ENCODE peak calls at places on chromosomes 7 and 10, in ten cellular contexts. N, M, Z, V, T, Y, I, Q, B and R are unnamed samples.

GRCh38 chr10:91883549-91884542 is 25.4 kb downstream of the FGFBP3 start:
- DNase-seq in N (no peak), M (peak), Z (no peak), V (no peak), T (no peak), Y (peak), I (peak), Q (no peak), B (no peak), R (no peak)

GRCh38 chr10:69372126-69372980 is 44.4 kb downstream of the TACR2 start:
- DNase-seq in N (no peak), M (no peak), Z (no peak), V (no peak), T (no peak), Y (peak), I (no peak), Q (no peak), B (no peak), R (no peak)

GRCh38 chr7:37247881-37248280 is 200.8 kb downstream of the ELMO1 start:
- DNase-seq in N (no peak), M (no peak), Z (no peak), V (no peak), T (no peak), Y (no peak), I (no peak), Q (no peak), B (no peak), R (no peak)

GRCh38 chr7:31121641-31122040 is 69.5 kb downstream of the ADCYAP1R1 start:
- DNase-seq in N (no peak), M (no peak), Z (no peak), V (no peak), T (no peak), Y (no peak), I (no peak), Q (no peak), B (no peak), R (no peak)

GRCh38 chr10:10891437-10891836 is 126.2 kb upstream of the CELF2 start:
- DNase-seq in N (no peak), M (no peak), Z (no peak), V (no peak), T (no peak), Y (peak), I (no peak), Q (no peak), B (no peak), R (no peak)

GRCh38 chr7:26267631-26268166 is 24.0 kb upstream of the SNX10 start:
- DNase-seq in N (no peak), M (no peak), Z (no peak), V (no peak), T (no peak), Y (no peak), I (no peak), Q (no peak), B (no peak), R (no peak)

GRCh38 chr7:8922726-8923125 is 489.3 kb downstream of the NXPH1 start:
- DNase-seq in N (no peak), M (no peak), Z (no peak), V (no peak), T (no peak), Y (no peak), I (no peak), Q (no peak), B (no peak), R (no peak)

GRCh38 chr7:27586825-27587224 is 75.9 kb downstream of the HIBADH start:
- DNase-seq in N (peak), M (peak), Z (no peak), V (no peak), T (peak), Y (no peak), I (no peak), Q (no peak), B (peak), R (peak)

GRCh38 chr10:51800121-51800520 is 100.7 kb upstream of the CSTF2T start:
- DNase-seq in N (no peak), M (no peak), Z (no peak), V (no peak), T (no peak), Y (no peak), I (no peak), Q (no peak), B (no peak), R (no peak)

GRCh38 chr10:114300036-114300645 is 61.1 kb downstream of the VWA2 start:
- DNase-seq in N (no peak), M (no peak), Z (no peak), V (no peak), T (no peak), Y (no peak), I (no peak), Q (no peak), B (no peak), R (no peak)

GRCh38 chr7:12322287-12322902 is 81.3 kb downstream of the VWDE start:
- DNase-seq in N (no peak), M (no peak), Z (no peak), V (no peak), T (no peak), Y (peak), I (no peak), Q (peak), B (peak), R (peak)

GRCh38 chr10:17474595-17474994 is 20.2 kb upstream of the ST8SIA6 start:
- DNase-seq in N (no peak), M (no peak), Z (peak), V (no peak), T (no peak), Y (no peak), I (no peak), Q (no peak), B (peak), R (no peak)

GRCh38 chr7:132130497-132130896 is 445.8 kb downstream of the PLXNA4 start:
- DNase-seq in N (no peak), M (no peak), Z (no peak), V (no peak), T (no peak), Y (no peak), I (no peak), Q (peak), B (no peak), R (no peak)

GRCh38 chr10:119665901-119666708 is 14.9 kb downstream of the BAG3 start:
- DNase-seq in N (no peak), M (no peak), Z (no peak), V (no peak), T (no peak), Y (no peak), I (no peak), Q (no peak), B (no peak), R (no peak)

GRCh38 chr7:28858206-28858605 is 99.9 kb downstream of the TRIL start:
- DNase-seq in N (no peak), M (no peak), Z (no peak), V (no peak), T (no peak), Y (peak), I (no peak), Q (no peak), B (no peak), R (no peak)

GRCh38 chr7:94252971-94253370 is 141.7 kb upstream of the COL1A2 start:
- DNase-seq in N (no peak), M (no peak), Z (no peak), V (no peak), T (no peak), Y (no peak), I (no peak), Q (no peak), B (peak), R (no peak)

GRCh38 chr7:29564455-29565185 is 985 bp downstream of the PRR15 start:
- DNase-seq in N (peak), M (peak), Z (peak), V (no peak), T (no peak), Y (peak), I (peak), Q (no peak), B (no peak), R (no peak)

GRCh38 chr10:5081091-5081490 is 13.1 kb upstream of the AKR1C3 start:
- DNase-seq in N (no peak), M (no peak), Z (no peak), V (no peak), T (no peak), Y (no peak), I (no peak), Q (no peak), B (no peak), R (no peak)

GRCh38 chr7:33973235-33974015 is 68.1 kb downstream of the BMPER start:
- DNase-seq in N (no peak), M (no peak), Z (no peak), V (no peak), T (no peak), Y (no peak), I (no peak), Q (no peak), B (no peak), R (no peak)

GRCh38 chr10:118832242-118832651 is 77.5 kb upstream of the CACUL1 start:
- DNase-seq in N (no peak), M (no peak), Z (no peak), V (no peak), T (no peak), Y (peak), I (peak), Q (no peak), B (no peak), R (no peak)

GRCh38 chr10:132422169-132422691 is 25.2 kb downstream of the PWWP2B start:
- DNase-seq in N (peak), M (no peak), Z (no peak), V (no peak), T (no peak), Y (no peak), I (no peak), Q (no peak), B (peak), R (peak)

GRCh38 chr10:45466784-45467183 is 92.8 kb downstream of the ALOX5 start:
- DNase-seq in N (no peak), M (no peak), Z (no peak), V (no peak), T (no peak), Y (no peak), I (no peak), Q (no peak), B (no peak), R (no peak)

GRCh38 chr10:102462512-102463054 is 11.2 kb upstream of the C10orf95 start:
- DNase-seq in N (no peak), M (no peak), Z (no peak), V (no peak), T (no peak), Y (no peak), I (no peak), Q (no peak), B (no peak), R (no peak)

GRCh38 chr7:97835296-97836138 is 36.7 kb downstream of the ASNS start:
- DNase-seq in N (peak), M (peak), Z (peak), V (peak), T (peak), Y (peak), I (peak), Q (peak), B (peak), R (peak)

GRCh38 chr10:79380918-79381775 is 33.9 kb downstream of the PPIF start:
- DNase-seq in N (no peak), M (no peak), Z (no peak), V (no peak), T (no peak), Y (no peak), I (no peak), Q (no peak), B (no peak), R (no peak)

GRCh38 chr10:103888113-103888841 is 29.7 kb downstream of the STN1 start:
- DNase-seq in N (peak), M (peak), Z (no peak), V (no peak), T (peak), Y (peak), I (peak), Q (peak), B (peak), R (peak)

GRCh38 chr7:99365318-99366141 is 9.0 kb upstream of the ARPC1B start:
- DNase-seq in N (peak), M (peak), Z (no peak), V (peak), T (no peak), Y (peak), I (no peak), Q (peak), B (no peak), R (no peak)

GRCh38 chr10:58545427-58545826 is 32.8 kb downstream of the BICC1 start:
- DNase-seq in N (no peak), M (no peak), Z (no peak), V (no peak), T (no peak), Y (no peak), I (no peak), Q (no peak), B (no peak), R (no peak)

GRCh38 chr10:14114791-14115190 is 215.9 kb downstream of the FRMD4A start:
- DNase-seq in N (no peak), M (no peak), Z (no peak), V (no peak), T (no peak), Y (no peak), I (no peak), Q (no peak), B (no peak), R (no peak)

GRCh38 chr7:102050864-102051460 is 233.5 kb downstream of the CUX1 start:
- DNase-seq in N (no peak), M (no peak), Z (no peak), V (no peak), T (no peak), Y (no peak), I (no peak), Q (no peak), B (no peak), R (no peak)

GRCh38 chr7:40544932-40545331 is 410.1 kb downstream of the SUGCT start:
- DNase-seq in N (no peak), M (no peak), Z (no peak), V (no peak), T (no peak), Y (peak), I (no peak), Q (no peak), B (no peak), R (no peak)

GRCh38 chr7:98617051-98617959 is at the start of gene NPTX2:
- DNase-seq in N (peak), M (peak), Z (peak), V (no peak), T (peak), Y (no peak), I (peak), Q (no peak), B (peak), R (no peak)

GRCh38 chr7:26965724-26966123 is 101.3 kb upstream of the SKAP2 start:
- DNase-seq in N (no peak), M (no peak), Z (no peak), V (no peak), T (no peak), Y (no peak), I (no peak), Q (no peak), B (no peak), R (no peak)

GRCh38 chr7:149714910-149715471 is 58.4 kb downstream of the ZNF467 start:
- DNase-seq in N (no peak), M (peak), Z (no peak), V (no peak), T (no peak), Y (no peak), I (no peak), Q (no peak), B (no peak), R (no peak)